ENCODE peak calls at places on chromosomes 5 and 9, in six cellular contexts. H is T-cell; W is GM03348; O is effector memory CD8-positive, alpha-beta T cell; R is T-helper 1 cell; E is glomerular endothelial cell. X is an unnamed sample.

GRCh38 chr9:26260238-26260637 is 582.0 kb upstream of the TUSC1 start:
- DNase-seq in E (no peak), O (no peak), R (no peak), H (no peak), W (peak; percentile 9), X (no peak)

GRCh38 chr5:81391-82021 is 10.5 kb upstream of the PLEKHG4B start:
- DNase-seq in W (peak; percentile 3), E (no peak), H (no peak), R (no peak), O (no peak), X (no peak)

GRCh38 chr5:140214831-140215230 is 39.8 kb downstream of the CYSTM1 start:
- DNase-seq in R (no peak), H (no peak), E (no peak), O (no peak), W (peak; percentile 64), X (no peak)

GRCh38 chr9:1458503-1458902 is 408.3 kb downstream of the DMRT2 start:
- DNase-seq in H (no peak), W (peak; percentile 31), R (no peak), E (no peak), O (no peak), X (no peak)

GRCh38 chr5:134465856-134466240 is 54.2 kb upstream of the CDKN2AIPNL start:
- DNase-seq in R (peak; percentile 64), W (peak; percentile 98), E (peak; percentile 16), H (peak; percentile 37), O (peak; percentile 33), X (peak; percentile 49)

GRCh38 chr9:18490591-18491370 is 16.8 kb downstream of the ADAMTSL1 start:
- DNase-seq in E (peak; percentile 95), W (peak; percentile 76), R (no peak), H (no peak), O (no peak), X (no peak)

GRCh38 chr9:132160802-132161742 is 786 bp upstream of the NTNG2 start:
- DNase-seq in W (peak; percentile 82), R (peak; percentile 83), H (peak; percentile 46), O (peak; percentile 61), E (no peak), X (peak; percentile 35)

GRCh38 chr9:98654247-98654646 is 54.5 kb downstream of the GABBR2 start:
- DNase-seq in E (no peak), O (no peak), W (peak; percentile 83), H (no peak), R (no peak), X (no peak)

GRCh38 chr5:137739737-137740136 is 3.8 kb upstream of the KLHL3 start:
- DNase-seq in E (no peak), H (no peak), R (no peak), W (no peak), O (no peak), X (no peak)

GRCh38 chr5:67015577-67016290 is 180.9 kb downstream of the CD180 start:
- DNase-seq in W (peak; percentile 17), E (peak; percentile 79), H (no peak), O (no peak), R (no peak), X (no peak)

GRCh38 chr5:74382115-74382514 is 258.4 kb downstream of the ENC1 start:
- DNase-seq in E (no peak), H (no peak), W (no peak), O (no peak), R (no peak), X (no peak)

GRCh38 chr5:9714187-9714586 is 84.0 kb upstream of the TAS2R1 start:
- DNase-seq in H (no peak), R (no peak), O (no peak), E (no peak), W (peak; percentile 35), X (no peak)

GRCh38 chr5:149400304-149400703 is 21.2 kb upstream of the IL17B start:
- DNase-seq in E (no peak), H (no peak), R (no peak), W (no peak), O (no peak), X (no peak)

GRCh38 chr9:16119861-16120641 is 567.2 kb downstream of the CCDC171 start:
- DNase-seq in H (no peak), R (no peak), E (no peak), W (peak; percentile 36), O (no peak), X (no peak)

GRCh38 chr9:20270176-20270575 is 352.1 kb downstream of the MLLT3 start:
- DNase-seq in E (no peak), H (no peak), O (no peak), W (no peak), R (no peak), X (no peak)

GRCh38 chr9:6552738-6553121 is 92.8 kb downstream of the GLDC start:
- DNase-seq in O (no peak), E (no peak), H (no peak), R (no peak), W (no peak), X (no peak)

GRCh38 chr5:5316333-5316732 is 106.1 kb upstream of the ICE1 start:
- DNase-seq in E (no peak), W (peak; percentile 52), H (no peak), O (no peak), R (no peak), X (no peak)

GRCh38 chr5:176415240-176416122 is 858 bp downstream of the CLTB start:
- DNase-seq in R (no peak), E (no peak), H (no peak), O (no peak), W (peak; percentile 84), X (no peak)

GRCh38 chr5:65913519-65913918 is 12.9 kb upstream of the ERBIN start:
- DNase-seq in R (no peak), E (no peak), W (no peak), O (no peak), H (no peak), X (no peak)

GRCh38 chr5:171310816-171311697 is 2.0 kb downstream of the TLX3 start:
- DNase-seq in E (no peak), O (no peak), H (no peak), R (no peak), W (peak; percentile 67), X (no peak)

GRCh38 chr5:103804714-103805113 is 242.1 kb upstream of the NUDT12 start:
- DNase-seq in O (no peak), E (no peak), H (no peak), R (no peak), W (peak; percentile 17), X (no peak)

GRCh38 chr5:91225848-91226686 is 157.1 kb downstream of the ARRDC3 start:
- DNase-seq in H (peak; percentile 65), O (peak; percentile 53), E (no peak), W (no peak), R (peak; percentile 57), X (peak; percentile 37)

GRCh38 chr5:10329421-10329807 is 21.7 kb upstream of the CMBL start:
- DNase-seq in E (no peak), W (no peak), O (no peak), R (no peak), H (no peak), X (no peak)

GRCh38 chr5:98843481-98843880 is 70.0 kb downstream of the RGMB start:
- DNase-seq in H (no peak), W (no peak), O (no peak), R (no peak), E (no peak), X (no peak)

GRCh38 chr5:129120158-129120581 is 25.6 kb downstream of the ISOC1 start:
- DNase-seq in E (no peak), W (no peak), H (no peak), R (no peak), O (no peak), X (no peak)

GRCh38 chr5:160270704-160271103 is 41.4 kb downstream of the FABP6 start:
- DNase-seq in W (no peak), E (no peak), H (no peak), O (no peak), R (no peak), X (no peak)